ENCODE peak calls at places on chromosome 16, in five cellular contexts. X is prostate gland, M is transverse colon, W is right lobe of liver, T is tibial nerve. Y is an unnamed sample. For H3K36me3, the result is how much of the 10 kb centered on the place peaks cover.

GRCh38 chr16:58264961-58265479 is 29.8 kb downstream of the PRSS54 start:
- DNase-seq in X (no peak), M (peak), W (no peak), T (no peak), Y (no peak)

GRCh38 chr16:17408955-17409441 is 61.8 kb downstream of the XYLT1 start:
- DNase-seq in X (no peak), M (no peak), W (no peak), T (no peak), Y (no peak)

GRCh38 chr16:66539628-66540469 is 10.1 kb downstream of the TK2 start:
- DNase-seq in X (no peak), M (no peak), W (no peak), T (no peak), Y (no peak)

GRCh38 chr16:12258806-12259205 is 282.3 kb downstream of the SNX29 start:
- DNase-seq in X (no peak), M (no peak), W (no peak), T (no peak), Y (no peak)

GRCh38 chr16:35748621-35749252 is 2289.3 kb downstream of the TP53TG3F start:
- DNase-seq in X (no peak), M (no peak), W (no peak), T (no peak), Y (no peak)

GRCh38 chr16:27706156-27706705 is 156.3 kb downstream of the KATNIP start:
- DNase-seq in X (no peak), M (no peak), W (peak), T (no peak), Y (peak)

GRCh38 chr16:56807011-56807675 is 57.9 kb upstream of the SLC12A3 start:
- DNase-seq in X (peak), M (no peak), W (no peak), T (no peak), Y (no peak)

GRCh38 chr16:22370038-22370541 is 4.3 kb downstream of the CDR2 start:
- DNase-seq in X (no peak), M (no peak), W (no peak), T (no peak), Y (no peak)

GRCh38 chr16:71777329-71777728 is 31.3 kb downstream of the AP1G1 start:
- DNase-seq in X (no peak), M (no peak), W (no peak), T (no peak), Y (no peak)

GRCh38 chr16:23509763-23510153 is 536 bp downstream of the GGA2 start:
- DNase-seq in X (no peak), M (no peak), W (no peak), T (no peak), Y (no peak)

GRCh38 chr16:27701381-27701780 is 151.4 kb downstream of the KATNIP start:
- DNase-seq in X (no peak), M (no peak), W (no peak), T (no peak), Y (peak)

GRCh38 chr16:49961087-49961486 is 63.9 kb upstream of the CNEP1R1 start:
- DNase-seq in X (peak), M (no peak), W (no peak), T (no peak), Y (no peak)

GRCh38 chr16:10886739-10887269 is 9.8 kb downstream of the CIITA start:
- DNase-seq in X (no peak), M (no peak), W (no peak), T (no peak), Y (peak)
- H3K4me3 ChIP-seq in X (no peak), M (no peak), W (no peak), T (no peak), Y (peak)

GRCh38 chr16:89498839-89499238 is 8.5 kb upstream of the ANKRD11 start:
- DNase-seq in X (no peak), M (peak), W (no peak), T (no peak), Y (no peak)
- TF ChIP-seq POLR2A in X (no peak), M (no peak), W (no peak), T (no peak), Y (no peak)

DNA sequence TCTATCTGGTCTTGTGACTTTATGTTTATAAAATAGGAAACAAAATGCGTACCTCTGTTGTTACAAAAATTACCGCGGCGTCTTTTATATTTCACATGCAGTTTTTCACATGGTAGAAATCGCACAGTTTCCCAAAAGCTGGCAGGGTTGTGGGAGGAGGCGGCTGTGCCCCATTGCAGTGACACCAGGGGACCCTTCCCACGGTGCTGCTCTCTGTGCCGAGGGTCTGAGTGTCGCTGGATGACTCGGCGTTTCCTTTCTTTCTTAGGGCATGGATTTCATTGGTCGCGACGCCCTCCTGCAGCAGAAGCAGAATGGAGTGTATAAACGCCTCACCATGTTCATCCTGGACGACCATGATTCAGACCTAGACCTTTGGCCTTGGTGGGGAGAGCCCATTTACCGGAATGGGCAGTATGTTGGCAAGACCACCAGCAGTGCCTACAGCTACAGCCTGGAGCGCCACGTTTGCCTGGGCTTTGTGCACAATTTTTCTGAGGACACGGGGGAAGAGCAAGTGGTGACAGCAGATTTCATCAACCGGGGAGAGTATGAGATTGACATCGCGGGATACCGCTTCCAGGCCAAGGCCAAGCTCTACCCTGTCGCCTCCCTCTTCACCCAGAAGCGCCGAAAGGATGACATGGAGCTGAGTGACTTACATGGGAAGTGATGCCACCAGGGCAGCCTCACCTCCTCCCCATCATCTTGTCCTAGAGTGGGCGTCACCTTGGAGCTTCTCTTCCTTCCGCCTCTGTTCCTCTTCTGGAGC is 17.2 kb upstream of the CLEC18C start:
- DNase-seq in X (peak), M (no peak), W (no peak), T (no peak), Y (peak)
- H3K36me3 ChIP-seq in X (half or more), M (under half), W (under half), T (half or more), Y (half or more)

GRCh38 chr16:729768-730665 is 3.1 kb downstream of the HAGHL start:
- DNase-seq in X (no peak), M (no peak), W (peak), T (no peak), Y (peak)
- H3K4me3 ChIP-seq in X (no peak), M (no peak), W (no peak), T (no peak), Y (no peak)